ENCODE peak calls at places on chromosomes 6 and 20, in four cellular contexts. D is neuronal stem cell, R is cardiac muscle cell, G is IMR-90. S is an unnamed sample.
A peak's percentile ranks its signal among the peaks of the same experiment; 100 is the strongest.

GRCh38 chr20:3714092-3714491 is 1.7 kb upstream of the SIGLEC1 start:
- DNase-seq in D (no peak), R (no peak), G (no peak), S (no peak)

GRCh38 chr20:8385247-8385646 is 253.2 kb downstream of the PLCB1 start:
- DNase-seq in D (no peak), R (peak; percentile 74), G (peak; percentile 65), S (peak; percentile 84)

GRCh38 chr6:1864496-1864895 is 254.8 kb downstream of the FOXC1 start:
- DNase-seq in D (no peak), R (no peak), G (no peak), S (peak; percentile 24)

GRCh38 chr6:111809264-111809663 is 64.0 kb downstream of the FYN start:
- DNase-seq in D (no peak), R (no peak), G (peak; percentile 51), S (peak; percentile 66)

GRCh38 chr6:44156494-44157151 is 2.0 kb upstream of the CAPN11 start:
- DNase-seq in D (no peak), R (no peak), G (no peak), S (no peak)

GRCh38 chr6:24522090-24522820 is 27.5 kb downstream of the ALDH5A1 start:
- DNase-seq in D (no peak), R (peak; percentile 36), G (peak; percentile 17), S (peak; percentile 27)

GRCh38 chr20:63051186-63051860 is 44.6 kb upstream of the BHLHE23 start:
- DNase-seq in D (no peak), R (no peak), G (no peak), S (no peak)

GRCh38 chr6:3748208-3748701 is 3.3 kb downstream of the PXDC1 start:
- DNase-seq in D (peak; percentile 41), R (peak; percentile 75), G (peak; percentile 86), S (peak; percentile 51)

GRCh38 chr6:75946146-75946831 is 126.2 kb downstream of the IMPG1 start:
- DNase-seq in D (no peak), R (no peak), G (no peak), S (peak; percentile 12)

GRCh38 chr6:925656-926213 is 232.8 kb upstream of the EXOC2 start:
- DNase-seq in D (no peak), R (no peak), G (no peak), S (no peak)

GRCh38 chr6:6648659-6649343 is 60.3 kb downstream of the LY86 start:
- DNase-seq in D (no peak), R (no peak), G (no peak), S (no peak)

GRCh38 chr20:2995796-2996195 is 47.6 kb upstream of the GNRH2 start:
- DNase-seq in D (no peak), R (no peak), G (no peak), S (no peak)

GRCh38 chr6:81590314-81590691 is 162.2 kb downstream of the TENT5A start:
- DNase-seq in D (no peak), R (no peak), G (no peak), S (no peak)

GRCh38 chr6:13924949-13925881 is at the start of gene RNF182:
- DNase-seq in D (peak; percentile 17), R (no peak), G (no peak), S (no peak)

GRCh38 chr6:147279423-147279822 is 75.2 kb downstream of the STXBP5 start:
- DNase-seq in D (no peak), R (peak; percentile 85), G (peak; percentile 50), S (no peak)

GRCh38 chr6:135860361-135860760 is 8.9 kb downstream of the PDE7B start:
- DNase-seq in D (no peak), R (no peak), G (no peak), S (no peak)

GRCh38 chr6:158831571-158831970 is 12.4 kb upstream of the EZR start:
- DNase-seq in D (no peak), R (no peak), G (no peak), S (no peak)

GRCh38 chr20:6492396-6493055 is 275.0 kb upstream of the BMP2 start:
- DNase-seq in D (peak; percentile 5), R (peak; percentile 47), G (peak; percentile 25), S (no peak)

GRCh38 chr6:147201885-147202515 is 2.2 kb upstream of the STXBP5 start:
- DNase-seq in D (no peak), R (peak; percentile 53), G (peak; percentile 21), S (peak; percentile 83)

GRCh38 chr20:32820698-32821378 is 1.1 kb downstream of the MAPRE1 start:
- DNase-seq in D (no peak), R (no peak), G (no peak), S (no peak)

GRCh38 chr20:32359633-32360332 is 1.7 kb downstream of the ASXL1 start:
- DNase-seq in D (no peak), R (peak; percentile 45), G (peak; percentile 31), S (no peak)

GRCh38 chr6:44096615-44097014 is 30.6 kb downstream of the MRPL14 start:
- DNase-seq in D (no peak), R (peak; percentile 84), G (peak; percentile 72), S (peak; percentile 60)

GRCh38 chr6:162226810-162227209 is 500.8 kb downstream of the PRKN start:
- DNase-seq in D (no peak), R (peak; percentile 3), G (no peak), S (no peak)

GRCh38 chr20:9068232-9068781 is 580 bp upstream of the PLCB4 start:
- DNase-seq in D (peak; percentile 63), R (peak; percentile 19), G (peak; percentile 41), S (no peak)

GRCh38 chr20:50297498-50298348 is 107.1 kb downstream of the CEBPB start:
- DNase-seq in D (no peak), R (no peak), G (no peak), S (no peak)

GRCh38 chr6:41577865-41578713 is 31.9 kb downstream of the FOXP4 start:
- DNase-seq in D (peak; percentile 89), R (peak; percentile 48), G (peak; percentile 51), S (peak; percentile 67)

GRCh38 chr20:53386186-53386681 is 207.4 kb downstream of the ZNF217 start:
- DNase-seq in D (no peak), R (no peak), G (no peak), S (no peak)

GRCh38 chr6:168131464-168132415 is 52.7 kb upstream of the FRMD1 start:
- DNase-seq in D (no peak), R (peak; percentile 28), G (no peak), S (no peak)

GRCh38 chr20:52539891-52540290 is 348.3 kb upstream of the ZFP64 start:
- DNase-seq in D (no peak), R (no peak), G (no peak), S (peak; percentile 20)

GRCh38 chr6:42068872-42069522 is 18.7 kb downstream of the TAF8 start:
- DNase-seq in D (no peak), R (no peak), G (no peak), S (no peak)

GRCh38 chr6:42320762-42321161 is 103.1 kb upstream of the MRPS10 start:
- DNase-seq in D (no peak), R (peak; percentile 67), G (no peak), S (no peak)

GRCh38 chr6:28587011-28587745 is 61.5 kb downstream of the GPX5 start:
- DNase-seq in D (no peak), R (peak; percentile 64), G (no peak), S (peak; percentile 22)

GRCh38 chr20:59063358-59064213 is 21.0 kb upstream of the PRELID3B start:
- DNase-seq in D (peak; percentile 24), R (peak; percentile 77), G (peak; percentile 95), S (peak; percentile 79)

DNA sequence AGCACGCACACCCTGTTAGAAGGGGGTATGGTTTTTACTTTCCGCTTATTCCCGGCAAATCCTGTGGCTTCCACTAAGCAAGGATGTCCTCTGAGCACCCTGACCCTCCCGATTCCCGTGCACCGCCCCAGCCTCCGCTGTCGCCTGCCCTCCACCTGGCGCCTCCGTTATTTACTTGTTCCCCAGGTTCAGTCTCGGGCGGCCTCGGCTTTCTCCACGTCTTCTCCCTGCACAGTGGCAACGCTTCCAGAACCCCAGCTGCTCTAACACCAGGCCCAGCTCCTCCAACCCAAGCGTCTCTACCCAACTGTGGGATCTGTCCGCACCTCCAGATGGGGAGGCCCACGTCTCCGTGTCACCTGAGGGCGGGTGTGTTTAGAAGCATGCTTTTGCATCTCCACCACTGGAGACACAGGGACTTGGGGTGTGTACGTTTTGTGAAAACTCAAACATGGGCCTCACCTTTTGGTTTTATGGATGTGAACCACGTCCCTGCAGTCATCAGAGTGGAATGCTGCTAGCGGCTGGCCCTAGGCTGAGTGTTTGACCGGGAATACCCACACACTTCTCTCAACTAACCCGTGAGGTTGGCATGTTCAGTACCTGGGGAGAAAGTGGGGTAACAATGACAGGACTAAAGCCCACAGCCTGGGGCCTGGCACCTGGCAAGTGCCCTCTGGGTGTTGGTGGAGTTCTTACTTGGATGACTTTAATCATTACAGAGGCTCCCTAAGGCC is 79.9 kb downstream of the THBS2 start:
- DNase-seq in D (no peak), R (no peak), G (peak; percentile 33), S (no peak)
- H3K4me3 ChIP-seq in D (no peak overlapping the region), R (no peak overlapping the region), G (no peak overlapping the region), S (no peak overlapping the region)

GRCh38 chr6:118577972-118578371 is 29.9 kb downstream of the PLN start:
- DNase-seq in D (no peak), R (no peak), G (no peak), S (no peak)
- H3K9me3 ChIP-seq in D (peaks cover 51% of the 10 kb centered on the region), R (no peaks in the 10 kb centered on the region), G (peaks cover 16% of the 10 kb centered on the region), S (peaks cover 13% of the 10 kb centered on the region)

DNA sequence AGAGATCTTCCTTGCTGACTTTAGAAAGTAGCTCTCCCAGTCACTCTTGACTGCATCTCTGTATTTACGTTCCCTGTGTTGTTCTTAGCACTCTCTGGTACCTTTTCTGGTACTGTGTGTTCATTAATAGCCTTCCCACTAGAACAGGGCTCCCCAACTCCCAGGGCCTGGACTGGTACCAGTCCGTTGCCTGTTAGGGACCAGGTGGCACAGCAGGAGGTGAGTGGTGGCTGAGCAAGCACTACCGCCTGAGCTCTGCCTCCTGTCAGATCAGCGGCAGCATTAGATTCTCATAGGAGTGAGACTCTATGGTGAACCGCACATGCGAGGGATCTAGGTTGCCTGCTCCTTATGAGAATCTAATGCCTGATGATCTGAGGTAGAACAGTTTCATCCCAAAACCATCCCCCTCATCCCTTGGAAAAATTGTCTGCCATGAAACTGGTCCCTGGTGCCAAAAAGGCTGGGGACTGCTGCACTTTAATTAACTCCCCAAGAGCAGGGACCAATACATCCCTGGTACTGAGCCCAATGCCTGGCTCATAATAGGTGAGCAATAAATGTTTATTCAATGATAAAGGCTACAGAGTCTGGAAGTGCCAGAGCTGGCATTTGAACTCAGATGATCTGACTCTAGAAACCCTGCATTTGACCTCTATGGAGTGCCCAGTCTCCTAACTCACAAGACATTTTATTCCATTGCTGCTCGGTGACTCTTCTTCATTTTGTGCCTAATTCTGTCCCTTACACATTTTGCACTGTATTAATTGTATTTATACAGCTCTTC is 11.0 kb downstream of the UTRN start:
- DNase-seq in D (no peak), R (no peak), G (no peak), S (no peak)
- H3K27ac ChIP-seq in D (no peak overlapping the region), R (peak overlapping the region; percentile 73), G (no peak overlapping the region), S (no peak overlapping the region)

DNA sequence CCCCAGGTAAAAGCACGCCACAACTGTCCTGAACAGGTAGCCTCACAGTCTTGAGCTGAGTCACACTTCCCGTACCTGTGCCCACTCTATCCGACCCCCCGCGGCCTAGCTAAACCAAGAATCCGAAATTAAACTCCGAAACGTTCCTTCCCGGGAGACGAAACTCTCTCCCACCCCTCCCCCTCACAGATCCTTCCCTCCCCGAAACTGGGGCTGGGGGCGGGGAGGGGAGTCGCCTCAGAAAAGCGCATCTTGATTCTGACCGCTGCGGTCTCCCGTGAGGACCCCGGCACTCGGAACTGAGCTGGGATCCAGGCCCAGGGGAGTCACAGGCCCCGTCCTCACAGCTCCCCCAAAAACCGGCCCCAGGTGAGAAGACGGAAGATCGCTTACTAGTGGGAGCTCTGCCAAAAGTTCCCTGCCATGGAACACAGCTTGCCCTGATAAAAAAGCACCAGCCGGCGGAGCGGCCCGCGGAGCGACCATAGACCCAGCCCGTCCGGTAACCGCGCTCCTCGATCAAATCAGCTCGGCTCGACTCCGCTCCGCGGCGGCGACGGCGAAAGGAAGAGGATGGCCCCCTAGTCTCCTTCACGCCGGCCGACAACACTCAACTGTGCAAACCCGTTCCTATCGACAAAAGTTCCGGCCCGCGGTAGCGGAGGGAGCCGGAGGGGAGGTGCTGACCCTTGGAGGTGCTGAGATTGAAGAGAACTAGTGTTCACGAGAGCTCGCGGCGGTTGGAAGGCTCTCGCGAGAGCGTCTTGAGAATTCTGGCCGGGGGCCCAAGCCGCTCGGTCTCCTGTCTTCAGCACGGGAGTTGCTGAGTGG is at the start of gene CCNC:
- DNase-seq in D (peak; percentile 91), R (peak; percentile 98), G (peak; percentile 96), S (peak; percentile 97)
- H3K4me3 ChIP-seq in D (peak within 1 kb of the TSS; percentile 99), R (peak within 1 kb of the TSS; percentile 83), G (peak within 1 kb of the TSS; percentile 87), S (peak within 1 kb of the TSS; percentile 84)

S was measured in SJCRH30.